ENCODE peak calls at places on chromosomes 3 and 15, in six cellular contexts. One of them, this sample, is unnamed. For H3K27me3, the result is how much of the 10 kb centered on the place peaks cover.

GRCh38 chr3:124263168-124263567 is 271.2 kb upstream of the ROPN1 start:
- DNase-seq in bronchial epithelial cell: peak
- DNase-seq in AG04450: peak
- DNase-seq in spleen: no peak
- DNase-seq in mesenchymal stem cell: peak
- DNase-seq in uterus: no peak
- DNase-seq in this sample: peak

GRCh38 chr3:141876891-141877561 is 583 bp downstream of the ATP1B3 start:
- DNase-seq in bronchial epithelial cell: peak
- DNase-seq in AG04450: no peak
- DNase-seq in spleen: peak
- DNase-seq in mesenchymal stem cell: peak
- DNase-seq in uterus: peak
- DNase-seq in this sample: peak

GRCh38 chr3:34582054-34582453 is 783.6 kb downstream of the PDCD6IP start:
- DNase-seq in bronchial epithelial cell: no peak
- DNase-seq in AG04450: no peak
- DNase-seq in spleen: no peak
- DNase-seq in mesenchymal stem cell: no peak
- DNase-seq in uterus: no peak
- DNase-seq in this sample: no peak

GRCh38 chr15:35170216-35170615 is 85.1 kb upstream of the NANOGP8 start:
- DNase-seq in bronchial epithelial cell: no peak
- DNase-seq in AG04450: peak
- DNase-seq in spleen: no peak
- DNase-seq in mesenchymal stem cell: peak
- DNase-seq in uterus: no peak
- DNase-seq in this sample: peak

GRCh38 chr3:20645340-20645739 is 459.3 kb upstream of the SGO1 start:
- DNase-seq in bronchial epithelial cell: no peak
- DNase-seq in AG04450: no peak
- DNase-seq in spleen: no peak
- DNase-seq in mesenchymal stem cell: no peak
- DNase-seq in uterus: no peak
- DNase-seq in this sample: no peak

GRCh38 chr15:38941399-38941953 is 376.9 kb upstream of the RASGRP1 start:
- DNase-seq in bronchial epithelial cell: peak
- DNase-seq in AG04450: no peak
- DNase-seq in spleen: no peak
- DNase-seq in mesenchymal stem cell: no peak
- DNase-seq in uterus: no peak
- DNase-seq in this sample: peak

GRCh38 chr3:69490971-69491370 is 105.1 kb upstream of the FRMD4B start:
- DNase-seq in bronchial epithelial cell: no peak
- DNase-seq in AG04450: no peak
- DNase-seq in spleen: no peak
- DNase-seq in mesenchymal stem cell: no peak
- DNase-seq in uterus: no peak
- DNase-seq in this sample: no peak

GRCh38 chr3:156535162-156535627 is 19.7 kb downstream of the SSR3 start:
- DNase-seq in bronchial epithelial cell: peak
- DNase-seq in AG04450: peak
- DNase-seq in spleen: no peak
- DNase-seq in mesenchymal stem cell: peak
- DNase-seq in uterus: peak
- DNase-seq in this sample: peak

GRCh38 chr3:4750306-4751056 is 228.8 kb upstream of the BHLHE40 start:
- DNase-seq in bronchial epithelial cell: peak
- DNase-seq in AG04450: no peak
- DNase-seq in spleen: no peak
- DNase-seq in mesenchymal stem cell: no peak
- DNase-seq in uterus: peak
- DNase-seq in this sample: peak

GRCh38 chr3:11662392-11662990 is 18.8 kb upstream of the VGLL4 start:
- DNase-seq in bronchial epithelial cell: peak
- DNase-seq in AG04450: no peak
- DNase-seq in spleen: no peak
- DNase-seq in mesenchymal stem cell: peak
- DNase-seq in uterus: no peak
- DNase-seq in this sample: peak

GRCh38 chr3:124529826-124530571 is 200.3 kb upstream of the UMPS start:
- DNase-seq in bronchial epithelial cell: peak
- DNase-seq in AG04450: no peak
- DNase-seq in spleen: no peak
- DNase-seq in mesenchymal stem cell: no peak
- DNase-seq in uterus: no peak
- DNase-seq in this sample: peak

GRCh38 chr3:124774305-124774673 is 44.0 kb downstream of the UMPS start:
- DNase-seq in bronchial epithelial cell: no peak
- DNase-seq in AG04450: peak
- DNase-seq in spleen: peak
- DNase-seq in mesenchymal stem cell: peak
- DNase-seq in uterus: no peak
- DNase-seq in this sample: peak

DNA sequence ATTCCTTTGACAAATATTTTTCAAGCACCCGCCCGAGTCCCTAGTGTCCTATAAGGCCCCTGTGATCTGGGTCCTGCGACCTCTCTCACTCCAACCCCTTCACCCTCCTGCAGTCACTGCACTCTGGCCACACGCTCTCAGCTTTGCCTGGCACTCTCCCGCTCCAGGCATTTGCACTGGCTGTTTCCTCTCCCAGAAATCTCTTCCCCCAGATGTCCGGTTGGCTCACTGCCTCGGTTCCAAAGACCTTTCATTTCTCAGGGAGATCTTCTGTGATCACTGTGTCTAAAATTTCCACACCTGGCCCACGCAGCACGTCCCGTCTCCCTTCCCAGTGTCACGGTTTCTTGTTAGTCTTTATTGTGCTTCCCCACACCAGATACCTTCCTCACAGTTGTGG is 97.4 kb downstream of the WNT7A start:
- DNase-seq in bronchial epithelial cell: no peak
- DNase-seq in AG04450: no peak
- DNase-seq in spleen: no peak
- DNase-seq in mesenchymal stem cell: no peak
- DNase-seq in uterus: peak
- DNase-seq in this sample: peak
- H3K27me3 ChIP-seq in bronchial epithelial cell: under half
- H3K27me3 ChIP-seq in AG04450: under half
- H3K27me3 ChIP-seq in spleen: under half
- H3K27me3 ChIP-seq in mesenchymal stem cell: half or more
- H3K27me3 ChIP-seq in uterus: under half
- H3K27me3 ChIP-seq in this sample: under half

GRCh38 chr3:13215940-13216546 is 142.8 kb upstream of the IQSEC1 start:
- DNase-seq in bronchial epithelial cell: peak
- DNase-seq in AG04450: no peak
- DNase-seq in spleen: no peak
- DNase-seq in mesenchymal stem cell: no peak
- DNase-seq in uterus: no peak
- DNase-seq in this sample: peak

GRCh38 chr3:13213911-13214846 is 140.9 kb upstream of the IQSEC1 start:
- DNase-seq in bronchial epithelial cell: no peak
- DNase-seq in AG04450: no peak
- DNase-seq in spleen: peak
- DNase-seq in mesenchymal stem cell: no peak
- DNase-seq in uterus: no peak
- DNase-seq in this sample: no peak

GRCh38 chr3:13214847-13215472 is 141.7 kb upstream of the IQSEC1 start:
- DNase-seq in bronchial epithelial cell: no peak
- DNase-seq in AG04450: no peak
- DNase-seq in spleen: peak
- DNase-seq in mesenchymal stem cell: no peak
- DNase-seq in uterus: no peak
- DNase-seq in this sample: no peak

GRCh38 chr3:13211605-13212210 is 138.5 kb upstream of the IQSEC1 start:
- DNase-seq in bronchial epithelial cell: no peak
- DNase-seq in AG04450: no peak
- DNase-seq in spleen: peak
- DNase-seq in mesenchymal stem cell: no peak
- DNase-seq in uterus: no peak
- DNase-seq in this sample: no peak

DNA sequence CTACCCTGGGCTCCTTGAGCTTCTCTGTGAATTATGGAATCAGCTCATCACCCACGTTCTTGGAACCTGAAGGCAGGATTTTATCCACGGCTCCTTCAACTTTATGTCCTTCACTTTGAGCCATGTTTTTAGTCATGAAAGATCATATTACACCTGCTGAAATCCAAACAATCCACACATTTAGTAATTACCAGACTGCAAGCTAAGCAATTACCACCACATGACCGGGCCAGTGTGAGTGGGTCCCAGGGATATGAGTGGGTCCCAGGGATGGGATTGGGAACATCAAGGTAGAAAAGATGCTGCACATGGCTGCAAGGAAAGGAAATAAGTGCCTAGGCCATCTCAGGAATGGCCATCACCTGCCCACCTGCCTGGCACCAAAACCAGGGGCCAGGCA is 140.3 kb upstream of the IQSEC1 start:
- DNase-seq in bronchial epithelial cell: no peak
- DNase-seq in AG04450: no peak
- DNase-seq in spleen: no peak
- DNase-seq in mesenchymal stem cell: no peak
- DNase-seq in uterus: no peak
- DNase-seq in this sample: no peak
- H3K27me3 ChIP-seq in bronchial epithelial cell: under half
- H3K27me3 ChIP-seq in AG04450: under half
- H3K27me3 ChIP-seq in spleen: under half
- H3K27me3 ChIP-seq in mesenchymal stem cell: half or more
- H3K27me3 ChIP-seq in uterus: under half
- H3K27me3 ChIP-seq in this sample: under half

DNA sequence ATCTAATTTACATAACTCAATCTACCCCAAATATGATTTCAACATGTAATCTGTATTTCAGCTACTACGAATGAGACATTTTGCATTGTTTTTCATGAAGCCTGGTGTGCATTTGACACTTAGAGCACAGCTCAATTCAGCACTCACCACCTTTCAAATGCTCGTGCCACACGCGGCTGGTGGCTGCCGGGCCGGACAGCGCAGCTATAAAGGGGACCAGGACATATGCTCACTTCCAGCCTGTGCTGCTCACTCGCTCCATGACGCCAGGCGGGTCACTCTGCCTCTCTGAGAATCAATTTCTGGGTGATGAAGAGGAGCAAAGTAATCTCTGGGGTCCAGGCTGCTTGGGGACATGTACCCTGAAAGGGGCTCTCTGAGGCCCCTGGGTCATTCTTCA is 93.1 kb downstream of the WNT7A start:
- DNase-seq in bronchial epithelial cell: no peak
- DNase-seq in AG04450: no peak
- DNase-seq in spleen: no peak
- DNase-seq in mesenchymal stem cell: no peak
- DNase-seq in uterus: no peak
- DNase-seq in this sample: no peak
- H3K27me3 ChIP-seq in bronchial epithelial cell: under half
- H3K27me3 ChIP-seq in AG04450: under half
- H3K27me3 ChIP-seq in spleen: under half
- H3K27me3 ChIP-seq in mesenchymal stem cell: half or more
- H3K27me3 ChIP-seq in uterus: under half
- H3K27me3 ChIP-seq in this sample: under half

DNA sequence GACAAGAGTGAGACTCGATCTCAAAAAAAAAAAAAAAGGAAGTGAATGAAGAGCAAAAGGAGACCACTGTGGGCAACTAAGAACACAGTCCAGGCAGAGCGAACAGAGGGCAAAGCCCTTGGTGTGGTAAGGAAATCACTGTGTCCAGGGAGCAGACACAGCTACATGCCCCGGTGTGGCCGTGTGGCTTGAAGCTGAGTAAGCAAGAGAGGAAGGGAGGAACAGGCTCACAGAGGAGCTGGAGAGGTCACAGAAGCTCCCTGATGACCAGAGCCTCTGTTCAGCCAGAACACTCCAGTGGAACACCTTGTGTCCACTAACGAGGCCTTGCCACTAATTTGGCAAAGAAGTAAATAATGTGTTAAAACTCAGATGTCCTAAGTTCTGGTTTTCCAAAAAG is 60.6 kb upstream of the GATA2 start:
- DNase-seq in bronchial epithelial cell: no peak
- DNase-seq in AG04450: no peak
- DNase-seq in spleen: no peak
- DNase-seq in mesenchymal stem cell: no peak
- DNase-seq in uterus: no peak
- DNase-seq in this sample: no peak
- H3K27me3 ChIP-seq in bronchial epithelial cell: under half
- H3K27me3 ChIP-seq in AG04450: under half
- H3K27me3 ChIP-seq in spleen: under half
- H3K27me3 ChIP-seq in mesenchymal stem cell: half or more
- H3K27me3 ChIP-seq in uterus: under half
- H3K27me3 ChIP-seq in this sample: under half

DNA sequence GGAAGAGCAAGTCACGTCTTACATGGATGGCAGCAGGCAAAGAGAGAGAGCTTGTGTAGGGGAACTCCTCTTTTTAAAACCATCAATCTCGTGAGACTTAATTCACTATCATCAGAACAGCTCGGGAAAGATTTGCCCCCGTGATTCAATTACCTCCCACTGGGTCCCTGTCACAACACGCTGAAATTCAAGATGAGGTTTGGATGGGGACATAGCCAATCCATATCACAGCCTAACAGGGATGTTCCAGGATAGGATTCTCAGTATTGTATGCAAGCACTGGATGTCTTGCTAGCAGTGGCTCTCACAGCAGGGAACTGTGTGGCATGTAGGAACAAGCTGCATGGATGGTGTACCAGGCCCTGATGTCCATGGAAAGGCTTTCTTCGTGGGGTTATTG is 47.8 kb upstream of the SLC24A5 start:
- DNase-seq in bronchial epithelial cell: no peak
- DNase-seq in AG04450: no peak
- DNase-seq in spleen: no peak
- DNase-seq in mesenchymal stem cell: no peak
- DNase-seq in uterus: no peak
- DNase-seq in this sample: no peak
- H3K27me3 ChIP-seq in bronchial epithelial cell: under half
- H3K27me3 ChIP-seq in AG04450: under half
- H3K27me3 ChIP-seq in spleen: under half
- H3K27me3 ChIP-seq in mesenchymal stem cell: half or more
- H3K27me3 ChIP-seq in uterus: under half
- H3K27me3 ChIP-seq in this sample: under half

GRCh38 chr3:38739396-38739689 is 76.7 kb downstream of the SCN10A start:
- DNase-seq in bronchial epithelial cell: no peak
- DNase-seq in AG04450: no peak
- DNase-seq in spleen: no peak
- DNase-seq in mesenchymal stem cell: no peak
- DNase-seq in uterus: no peak
- DNase-seq in this sample: peak

GRCh38 chr3:38742551-38742950 is 73.5 kb downstream of the SCN10A start:
- DNase-seq in bronchial epithelial cell: no peak
- DNase-seq in AG04450: no peak
- DNase-seq in spleen: no peak
- DNase-seq in mesenchymal stem cell: no peak
- DNase-seq in uterus: no peak
- DNase-seq in this sample: no peak

GRCh38 chr3:38739931-38740330 is 76.1 kb downstream of the SCN10A start:
- DNase-seq in bronchial epithelial cell: no peak
- DNase-seq in AG04450: no peak
- DNase-seq in spleen: no peak
- DNase-seq in mesenchymal stem cell: no peak
- DNase-seq in uterus: no peak
- DNase-seq in this sample: no peak

GRCh38 chr3:38738630-38739395 is 77.2 kb downstream of the SCN10A start:
- DNase-seq in bronchial epithelial cell: peak
- DNase-seq in AG04450: no peak
- DNase-seq in spleen: no peak
- DNase-seq in mesenchymal stem cell: peak
- DNase-seq in uterus: no peak
- DNase-seq in this sample: peak
- H3K27me3 ChIP-seq in bronchial epithelial cell: under half
- H3K27me3 ChIP-seq in AG04450: under half
- H3K27me3 ChIP-seq in spleen: under half
- H3K27me3 ChIP-seq in mesenchymal stem cell: under half
- H3K27me3 ChIP-seq in uterus: under half
- H3K27me3 ChIP-seq in this sample: under half